ENCODE peak calls at places on chromosomes 11 and 22, in four cellular contexts. G, I, E and X are unnamed samples.

GRCh38 chr11:101844608-101845007 is 70.2 kb upstream of the CEP126 start:
- DNase-seq in G (no peak), I (no peak), E (no peak), X (no peak)

GRCh38 chr11:102470257-102470656 is 17.7 kb upstream of the TMEM123 start:
- DNase-seq in G (no peak), I (no peak), E (no peak), X (no peak)

GRCh38 chr11:110433393-110434333 is 3.9 kb downstream of the FDX1 start:
- DNase-seq in G (peak), I (peak), E (peak), X (peak)

GRCh38 chr11:104836711-104837110 is 61.5 kb downstream of the CASP12 start:
- DNase-seq in G (no peak), I (no peak), E (no peak), X (no peak)

GRCh38 chr11:124518900-124519541 is 24.4 kb downstream of the OR8B12 start:
- DNase-seq in G (no peak), I (no peak), E (no peak), X (peak)

GRCh38 chr22:19498154-19498865 is 18.6 kb downstream of the CDC45 start:
- DNase-seq in G (no peak), I (no peak), E (peak), X (no peak)

GRCh38 chr11:45872513-45873356 is 12.7 kb upstream of the MAPK8IP1 start:
- DNase-seq in G (peak), I (peak), E (peak), X (peak)

GRCh38 chr11:46305295-46305694 is 27.8 kb downstream of the CREB3L1 start:
- DNase-seq in G (peak), I (no peak), E (no peak), X (peak)

GRCh38 chr11:77130763-77131513 is 2.9 kb downstream of the MYO7A start:
- DNase-seq in G (peak), I (no peak), E (no peak), X (no peak)

GRCh38 chr11:2789791-2790580 is 90.2 kb upstream of the KCNQ1OT1 start:
- DNase-seq in G (no peak), I (no peak), E (no peak), X (no peak)

GRCh38 chr11:109088061-109088460 is 333.9 kb upstream of the C11orf87 start:
- DNase-seq in G (no peak), I (no peak), E (no peak), X (peak)

GRCh38 chr11:95884364-95884763 is 39.5 kb downstream of the MTMR2 start:
- DNase-seq in G (no peak), I (no peak), E (no peak), X (no peak)

GRCh38 chr11:12885717-12886226 is 123.3 kb upstream of the RASSF10 start:
- DNase-seq in G (no peak), I (no peak), E (no peak), X (no peak)

GRCh38 chr11:63445720-63446119 is 45.2 kb downstream of the PLAAT5 start:
- DNase-seq in G (no peak), I (no peak), E (no peak), X (peak)

GRCh38 chr11:83054904-83055380 is 16.8 kb downstream of the RAB30 start:
- DNase-seq in G (peak), I (no peak), E (no peak), X (no peak)

GRCh38 chr11:15969281-15969680 is 387.1 kb downstream of the SOX6 start:
- DNase-seq in G (peak), I (peak), E (peak), X (peak)

GRCh38 chr11:2766166-2766565 is 66.4 kb upstream of the KCNQ1OT1 start:
- DNase-seq in G (no peak), I (no peak), E (no peak), X (no peak)

GRCh38 chr22:29183971-29184595 is 21.6 kb upstream of the EMID1 start:
- DNase-seq in G (no peak), I (no peak), E (no peak), X (no peak)

GRCh38 chr11:78203184-78203583 is 14.5 kb downstream of the USP35 start:
- DNase-seq in G (no peak), I (no peak), E (no peak), X (no peak)

GRCh38 chr22:28978158-28978557 is 83.5 kb downstream of the C22orf31 start:
- DNase-seq in G (no peak), I (no peak), E (no peak), X (peak)

GRCh38 chr11:95788921-95789505 is 569 bp downstream of the FAM76B start:
- DNase-seq in G (peak), I (peak), E (peak), X (peak)

GRCh38 chr22:36461665-36462474 is 19.6 kb downstream of the TXN2 start:
- DNase-seq in G (peak), I (peak), E (no peak), X (no peak)

GRCh38 chr11:122095950-122096942 is 19.8 kb downstream of the BLID start:
- DNase-seq in G (no peak), I (no peak), E (no peak), X (no peak)

GRCh38 chr11:120682866-120683265 is 171.3 kb downstream of the GRIK4 start:
- DNase-seq in G (no peak), I (no peak), E (no peak), X (no peak)

GRCh38 chr11:113675003-113675471 is 31.1 kb downstream of the TMPRSS5 start:
- DNase-seq in G (no peak), I (no peak), E (no peak), X (peak)

GRCh38 chr11:125773516-125773915 is 5.1 kb downstream of the PATE2 start:
- DNase-seq in G (no peak), I (no peak), E (no peak), X (no peak)

GRCh38 chr22:42376721-42377177 is 55.5 kb downstream of the NFAM1 start:
- DNase-seq in G (no peak), I (no peak), E (peak), X (no peak)

GRCh38 chr22:44539467-44540063 is 41.5 kb upstream of the RTL6 start:
- DNase-seq in G (no peak), I (no peak), E (no peak), X (no peak)

GRCh38 chr22:22369962-22370265 is 125.3 kb downstream of the VPREB1 start:
- DNase-seq in G (no peak), I (no peak), E (peak), X (no peak)

GRCh38 chr11:36532908-36533601 is 23.0 kb upstream of the TRAF6 start:
- DNase-seq in G (no peak), I (no peak), E (no peak), X (no peak)

GRCh38 chr22:20990184-20991180 is 8.4 kb downstream of the LZTR1 start:
- DNase-seq in G (no peak), I (no peak), E (no peak), X (no peak)

GRCh38 chr11:70281114-70281729 is 10.7 kb downstream of the PPFIA1 start:
- DNase-seq in G (no peak), I (no peak), E (no peak), X (no peak)

GRCh38 chr11:130278151-130278550 is 36.6 kb downstream of the ZBTB44 start:
- DNase-seq in G (no peak), I (no peak), E (no peak), X (no peak)

GRCh38 chr11:1389103-1389931 is 417 bp upstream of the BRSK2 start:
- DNase-seq in G (peak), I (peak), E (peak), X (no peak)
- TF ChIP-seq CTCF in G (peak), I (peak), E (peak), X (no peak)

DNA sequence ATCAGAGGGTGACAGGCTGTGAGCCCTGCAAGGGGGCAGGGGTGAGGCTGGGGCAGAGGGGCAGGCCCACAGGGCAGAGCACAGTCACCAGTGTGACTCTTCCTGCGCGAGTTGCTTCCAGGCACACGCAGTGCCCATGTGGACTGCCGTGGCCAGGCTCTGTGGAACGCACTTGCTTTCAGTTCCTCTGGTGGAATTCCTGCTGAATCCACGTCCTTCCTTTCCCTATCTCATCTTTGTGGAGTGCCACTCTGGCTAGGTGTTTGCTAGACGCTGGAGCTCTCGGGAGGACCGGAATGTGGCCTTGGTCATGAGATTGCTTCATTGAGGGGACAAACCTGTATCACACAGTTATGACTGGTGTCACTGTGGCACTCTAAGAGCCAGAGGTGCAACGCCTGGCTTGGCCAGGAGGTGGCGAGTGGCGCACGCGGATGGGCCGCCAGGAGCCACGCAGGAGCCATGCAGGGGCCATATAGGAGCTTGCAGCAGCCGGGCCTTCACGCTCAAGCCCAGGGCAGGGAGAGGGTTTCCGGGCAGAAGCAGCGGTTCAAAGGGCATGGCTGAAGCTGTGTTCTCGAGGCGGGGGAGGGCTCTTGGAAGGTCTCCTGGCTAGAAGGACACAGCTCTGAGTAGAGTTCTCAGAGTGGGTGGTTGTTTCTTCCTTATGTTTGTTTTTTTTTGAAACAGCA is 36.1 kb downstream of the TBC1D22A start:
- DNase-seq in G (peak), I (peak), E (peak), X (peak)
- TF ChIP-seq MYC in G (peak), I (no peak), E (no peak), X (peak)

GRCh38 chr22:49768961-49769690 is 58.5 kb downstream of the BRD1 start:
- DNase-seq in G (no peak), I (no peak), E (no peak), X (no peak)
- TF ChIP-seq MAX in G (no peak), I (no peak), E (no peak), X (no peak)

GRCh38 chr11:131628739-131629138 is 258.3 kb downstream of the NTM start:
- DNase-seq in G (no peak), I (no peak), E (no peak), X (no peak)

GRCh38 chr11:131633978-131634377 is 263.6 kb downstream of the NTM start:
- DNase-seq in G (no peak), I (no peak), E (no peak), X (no peak)

GRCh38 chr11:131632971-131633370 is 262.6 kb downstream of the NTM start:
- DNase-seq in G (no peak), I (no peak), E (no peak), X (no peak)

GRCh38 chr11:131626761-131627160 is 256.3 kb downstream of the NTM start:
- DNase-seq in G (no peak), I (no peak), E (no peak), X (no peak)

GRCh38 chr11:131629925-131630324 is 259.5 kb downstream of the NTM start:
- DNase-seq in G (no peak), I (no peak), E (no peak), X (no peak)
- TF ChIP-seq CTCF in G (no peak), I (no peak), E (no peak), X (no peak)

DNA sequence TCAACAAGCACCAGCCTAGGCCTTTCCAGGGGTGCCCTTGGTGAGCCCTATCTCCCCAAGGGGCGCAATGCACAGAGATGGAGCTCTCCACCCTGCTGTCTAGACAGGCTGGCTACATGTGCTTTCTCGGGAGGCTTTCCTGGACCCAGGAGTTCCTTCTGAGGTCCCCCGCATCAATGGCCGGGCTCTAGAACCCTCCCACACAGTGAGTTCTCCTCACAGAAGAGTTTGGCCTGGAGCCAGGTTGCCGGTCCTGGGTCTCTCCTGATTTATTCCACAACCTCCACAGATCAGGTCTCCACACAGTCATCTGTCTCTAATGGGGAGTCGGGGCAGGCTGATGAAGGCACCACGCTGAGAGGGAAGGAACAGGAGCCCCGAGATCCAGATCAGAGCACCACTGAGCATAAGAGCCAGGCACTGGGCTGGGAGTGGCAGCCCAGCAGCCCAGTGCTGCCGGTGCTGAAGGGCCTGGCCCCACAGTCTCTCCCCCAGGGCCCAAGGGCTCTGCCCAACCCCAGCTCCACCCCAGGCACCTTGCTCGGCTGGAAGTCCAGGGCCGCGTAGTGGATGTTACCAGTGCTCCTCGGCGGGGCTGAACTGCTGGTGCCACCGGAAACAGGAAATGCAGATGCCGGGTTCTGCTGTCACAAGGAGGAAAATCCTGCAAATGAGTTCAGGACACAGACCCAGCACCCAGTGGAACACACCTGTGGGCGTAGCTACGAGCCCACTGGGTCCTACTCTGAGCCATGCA is 44.7 kb downstream of the GAB4 start:
- DNase-seq in G (no peak), I (no peak), E (peak), X (no peak)
- TF ChIP-seq MYC in G (no peak), I (no peak), E (no peak), X (no peak)

DNA sequence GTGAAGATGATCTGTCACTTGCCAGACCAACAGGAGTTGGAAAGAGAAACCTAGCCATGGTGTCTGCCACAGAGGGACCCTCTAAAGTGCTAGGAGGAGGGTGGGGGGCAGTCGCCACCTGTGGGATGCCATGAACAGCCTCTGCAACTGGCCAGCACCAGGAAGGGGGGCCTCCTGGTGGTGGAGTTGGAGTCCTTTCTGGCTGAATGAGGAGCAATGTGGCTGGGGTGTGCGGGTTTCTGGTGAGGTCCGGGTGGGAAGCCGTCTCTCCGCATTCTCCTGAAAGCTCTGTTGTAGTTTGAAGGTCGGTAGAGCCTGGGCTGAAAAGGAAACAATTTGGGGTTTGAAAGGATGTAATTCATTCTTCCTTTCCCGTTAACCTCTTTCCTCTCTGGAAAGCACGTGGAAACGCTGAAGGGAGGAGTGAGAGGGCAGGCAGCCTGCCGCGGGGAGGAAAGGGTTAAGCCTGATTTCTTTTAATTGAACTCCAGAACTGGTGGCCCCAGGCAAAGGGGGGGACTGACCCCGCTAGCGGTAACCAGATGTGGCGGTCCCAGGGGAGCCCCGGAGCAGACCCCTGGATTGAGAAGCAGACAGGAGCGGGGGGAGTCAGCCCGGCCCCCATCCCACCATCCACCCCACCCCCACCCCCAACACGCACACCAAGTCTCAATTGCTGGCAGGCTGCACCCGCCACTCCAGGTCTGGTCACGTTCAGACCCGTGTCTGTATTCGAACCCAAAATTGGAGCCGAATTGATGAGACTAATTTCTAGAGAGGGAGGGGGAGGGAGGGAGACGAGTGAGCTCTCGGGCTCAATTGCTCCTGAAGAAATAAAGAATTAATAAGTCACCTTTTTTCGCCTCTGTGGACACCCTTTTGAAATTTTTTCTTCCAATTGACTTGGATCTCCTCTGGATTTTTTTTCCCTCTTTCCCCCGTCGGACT is 1.8 kb upstream of the FLI1 start:
- DNase-seq in G (no peak), I (no peak), E (no peak), X (no peak)
- TF ChIP-seq MAX in G (no peak), I (no peak), E (no peak), X (no peak)

DNA sequence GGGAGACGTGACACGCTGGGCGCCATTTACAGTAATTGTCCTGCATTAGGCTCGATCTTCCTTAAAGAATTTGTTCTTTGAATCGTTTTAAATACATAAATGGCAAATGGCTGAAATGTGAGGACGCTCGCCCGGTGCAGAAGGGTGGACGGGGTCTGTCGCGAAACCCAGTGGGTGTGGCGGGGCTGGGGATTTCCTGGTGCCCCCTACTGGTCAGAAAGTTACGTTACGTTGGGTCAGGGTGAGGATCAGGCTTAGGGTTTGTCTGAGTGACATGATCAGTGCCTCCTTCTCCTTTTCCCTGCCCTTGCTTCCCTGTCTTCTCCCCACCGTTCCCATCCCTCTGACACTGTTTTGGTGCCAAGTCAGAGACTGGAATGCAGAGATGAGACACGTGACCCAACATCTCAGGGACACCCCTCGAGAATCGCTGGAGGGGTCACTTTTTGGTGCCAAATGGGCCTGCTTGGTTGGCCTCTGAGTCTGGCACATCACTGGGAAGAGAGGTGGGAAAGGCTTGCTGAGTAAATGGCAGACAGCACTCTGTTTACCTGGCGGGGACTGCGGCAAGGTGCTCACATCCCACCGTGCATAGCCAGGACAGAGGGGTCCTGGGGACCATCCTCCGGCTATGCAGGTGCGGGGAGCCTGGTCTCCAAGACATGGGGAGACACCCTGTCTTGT is 1107.6 kb downstream of the BRD1 start:
- DNase-seq in G (no peak), I (no peak), E (peak), X (peak)
- TF ChIP-seq CTCF in G (peak), I (no peak), E (peak), X (peak)

GRCh38 chr11:123182101-123182500 is 12.9 kb downstream of the CLMP start:
- DNase-seq in G (no peak), I (no peak), E (no peak), X (no peak)

GRCh38 chr11:123184531-123184930 is 10.5 kb downstream of the CLMP start:
- DNase-seq in G (no peak), I (no peak), E (no peak), X (no peak)

GRCh38 chr11:123185326-123185725 is 9.7 kb downstream of the CLMP start:
- DNase-seq in G (no peak), I (no peak), E (no peak), X (no peak)

GRCh38 chr11:123181075-123181474 is 14.0 kb downstream of the CLMP start:
- DNase-seq in G (no peak), I (no peak), E (no peak), X (no peak)

GRCh38 chr11:123183391-123184099 is 11.5 kb downstream of the CLMP start:
- DNase-seq in G (no peak), I (no peak), E (no peak), X (no peak)
- TF ChIP-seq MYC in G (no peak), I (no peak), E (no peak), X (no peak)

GRCh38 chr11:19974886-19975285 is 185.4 kb downstream of the DBX1 start:
- DNase-seq in G (no peak), I (no peak), E (peak), X (no peak)

GRCh38 chr11:19976281-19976941 is 183.9 kb downstream of the DBX1 start:
- DNase-seq in G (peak), I (no peak), E (no peak), X (no peak)

GRCh38 chr11:19977941-19978340 is 182.3 kb downstream of the DBX1 start:
- DNase-seq in G (no peak), I (no peak), E (no peak), X (no peak)

GRCh38 chr11:19973136-19973635 is 187.1 kb downstream of the DBX1 start:
- DNase-seq in G (no peak), I (no peak), E (no peak), X (no peak)

DNA sequence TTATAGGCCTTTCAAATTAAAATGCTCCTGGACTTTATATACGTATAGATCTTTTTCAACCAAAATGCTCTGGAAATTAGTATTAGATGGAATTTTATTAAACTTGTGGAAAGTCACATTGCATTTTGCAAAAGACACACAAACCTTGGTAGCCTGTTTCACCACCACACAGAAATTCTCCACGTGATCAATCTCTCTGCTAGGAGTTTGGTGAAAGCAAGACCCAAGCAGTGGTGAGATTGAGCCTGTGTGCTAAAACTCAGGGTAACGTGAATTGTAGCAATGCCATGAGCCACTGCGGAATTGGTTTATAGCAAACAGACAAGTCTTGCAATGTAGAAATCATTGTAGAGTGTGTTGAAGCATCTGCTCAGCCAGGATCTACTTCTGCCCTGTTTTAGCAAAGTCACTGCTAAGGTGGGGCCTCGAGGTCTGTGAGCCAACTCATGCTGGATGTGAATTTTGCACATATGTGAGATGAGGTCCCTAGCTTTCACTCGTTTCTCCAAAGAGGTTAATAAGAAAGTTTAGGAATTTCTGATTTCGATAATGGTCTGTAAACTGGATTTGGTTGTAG is 184.8 kb downstream of the DBX1 start:
- DNase-seq in G (no peak), I (no peak), E (no peak), X (no peak)
- TF ChIP-seq MAX in G (no peak), I (no peak), E (no peak), X (no peak)